ENCODE peak calls at places on chromosomes 11 and 22, in nine cellular contexts. N is cardiac muscle cell, G is SJCRH30, W is thoracic aorta, X is IMR-90, I is HCT116, Z is fibroblast of lung, H is neuronal stem cell, M is mammary epithelial cell. T is an unnamed sample.

GRCh38 chr22:46044718-46045458 is 67.9 kb upstream of the WNT7B start:
- DNase-seq in N (peak; percentile 46), G (no peak), W (no peak), X (no peak), I (no peak), Z (no peak), H (no peak), M (no peak), T (peak; percentile 35)

GRCh38 chr22:33524511-33525270 is 395.6 kb downstream of the LARGE1 start:
- DNase-seq in N (no peak), G (peak; percentile 32), W (no peak), X (no peak), I (no peak), Z (no peak), H (no peak), M (no peak), T (no peak)

GRCh38 chr11:64559351-64560138 is 31.5 kb upstream of the SLC22A12 start:
- DNase-seq in N (no peak), G (no peak), W (no peak), X (no peak), I (no peak), Z (no peak), H (no peak), M (no peak), T (no peak)

GRCh38 chr11:76206327-76207081 is at the start of gene WNT11:
- DNase-seq in N (peak; percentile 90), G (no peak), W (no peak), X (no peak), I (no peak), Z (peak; percentile 6), H (peak; percentile 76), M (peak; percentile 20), T (peak; percentile 39)

GRCh38 chr22:32723632-32724031 is 77.9 kb upstream of the TIMP3 start:
- DNase-seq in N (no peak), G (peak; percentile 84), W (no peak), X (peak; percentile 96), I (no peak), Z (peak; percentile 96), H (no peak), M (peak; percentile 93), T (peak; percentile 90)

GRCh38 chr22:27480487-27480886 is 321.1 kb downstream of the MN1 start:
- DNase-seq in N (no peak), G (peak; percentile 99), W (no peak), X (no peak), I (no peak), Z (no peak), H (peak; percentile 71), M (no peak), T (no peak)

GRCh38 chr11:116294630-116295029 is 478.2 kb downstream of the BUD13 start:
- DNase-seq in N (peak; percentile 59), G (no peak), W (no peak), X (peak; percentile 32), I (no peak), Z (no peak), H (no peak), M (peak; percentile 42), T (no peak)

GRCh38 chr11:75668508-75669297 is at the start of gene MAP6:
- DNase-seq in N (peak; percentile 45), G (peak; percentile 61), W (no peak), X (no peak), I (no peak), Z (peak; percentile 25), H (peak; percentile 60), M (peak; percentile 19), T (no peak)

GRCh38 chr11:128814856-128815705 is 52.0 kb downstream of the KCNJ1 start:
- DNase-seq in N (peak; percentile 82), G (peak; percentile 87), W (no peak), X (peak; percentile 86), I (no peak), Z (peak; percentile 72), H (peak; percentile 79), M (peak; percentile 76), T (peak; percentile 31)

GRCh38 chr11:2569321-2569721 is 124.5 kb downstream of the KCNQ1 start:
- DNase-seq in N (no peak), G (peak; percentile 22), W (no peak), X (no peak), I (no peak), Z (no peak), H (no peak), M (no peak), T (no peak)

GRCh38 chr11:69378303-69379141 is 84.6 kb downstream of the MYEOV start:
- DNase-seq in N (no peak), G (no peak), W (no peak), X (no peak), I (no peak), Z (no peak), H (no peak), M (no peak), T (no peak)

GRCh38 chr11:62449451-62449851 is 30.6 kb downstream of the SCGB1A1 start:
- DNase-seq in N (no peak), G (no peak), W (no peak), X (no peak), I (no peak), Z (no peak), H (no peak), M (peak; percentile 73), T (peak; percentile 90)

GRCh38 chr11:125959511-125959910 is 13.7 kb downstream of the VSIG10L2 start:
- DNase-seq in N (no peak), G (no peak), W (no peak), X (no peak), I (no peak), Z (no peak), H (no peak), M (no peak), T (no peak)

GRCh38 chr11:85752890-85753581 is 57.9 kb downstream of the SYTL2 start:
- DNase-seq in N (no peak), G (no peak), W (no peak), X (no peak), I (no peak), Z (no peak), H (no peak), M (no peak), T (no peak)

GRCh38 chr11:47797633-47798032 is 30.5 kb upstream of the FNBP4 start:
- DNase-seq in N (no peak), G (no peak), W (no peak), X (peak; percentile 89), I (no peak), Z (peak; percentile 67), H (no peak), M (peak; percentile 55), T (no peak)

DNA sequence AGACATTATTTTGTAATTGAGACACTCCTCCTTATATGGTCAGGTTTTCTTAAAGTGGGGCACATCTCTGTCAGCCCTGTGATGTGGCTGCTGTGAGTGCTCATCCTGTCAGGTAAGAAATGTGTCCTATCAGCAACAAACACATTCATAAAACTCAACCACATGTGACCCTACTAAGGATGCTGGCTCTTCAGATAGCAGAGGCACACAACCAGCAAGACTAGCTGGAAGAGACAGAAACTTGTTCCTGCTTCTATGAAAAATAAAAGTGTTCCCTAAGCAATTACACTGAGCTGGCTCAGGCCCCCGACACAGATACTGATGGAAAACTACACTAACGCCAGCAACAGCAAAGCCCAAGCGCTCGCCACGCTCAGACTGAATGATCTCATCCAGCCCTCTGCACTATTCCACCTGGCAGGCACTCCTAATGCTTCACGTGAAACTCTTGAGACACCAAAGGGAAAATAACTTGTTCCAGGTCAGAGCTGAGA is 49.8 kb upstream of the CYP2D6 start:
- DNase-seq in N (no peak), G (no peak), W (no peak), X (peak; percentile 34), I (no peak), Z (peak; percentile 15), H (no peak), M (no peak), T (peak; percentile 12)
- H3K4me3 ChIP-seq in N (no peak overlapping the region), G (no peak overlapping the region), W (no peak overlapping the region), X (no peak overlapping the region), I (no peak overlapping the region), Z (no peak overlapping the region), H (no peak overlapping the region), M (no peak overlapping the region), T (no peak overlapping the region)

GRCh38 chr11:44140805-44141204 is 45.3 kb downstream of the EXT2 start:
- DNase-seq in N (no peak), G (no peak), W (no peak), X (no peak), I (no peak), Z (no peak), H (no peak), M (no peak), T (peak; percentile 26)

GRCh38 chr11:44136176-44136945 is 40.9 kb downstream of the EXT2 start:
- DNase-seq in N (no peak), G (peak; percentile 88), W (no peak), X (no peak), I (no peak), Z (no peak), H (no peak), M (no peak), T (no peak)

GRCh38 chr11:44138286-44138685 is 42.8 kb downstream of the EXT2 start:
- DNase-seq in N (no peak), G (no peak), W (no peak), X (peak; percentile 39), I (no peak), Z (no peak), H (no peak), M (no peak), T (no peak)

GRCh38 chr11:44139565-44140313 is 44.3 kb downstream of the EXT2 start:
- DNase-seq in N (peak; percentile 53), G (no peak), W (no peak), X (no peak), I (no peak), Z (no peak), H (no peak), M (no peak), T (no peak)

GRCh38 chr11:44138980-44139379 is 43.5 kb downstream of the EXT2 start:
- DNase-seq in N (no peak), G (no peak), W (no peak), X (no peak), I (no peak), Z (no peak), H (no peak), M (no peak), T (no peak)
- H3K9me3 ChIP-seq in N (no peaks in the 10 kb centered on the region), G (no peaks in the 10 kb centered on the region), W (no peaks in the 10 kb centered on the region), X (no peaks in the 10 kb centered on the region), I (no peaks in the 10 kb centered on the region), Z (no peaks in the 10 kb centered on the region), H (no peaks in the 10 kb centered on the region), M (no peaks in the 10 kb centered on the region), T (no peaks in the 10 kb centered on the region)

DNA sequence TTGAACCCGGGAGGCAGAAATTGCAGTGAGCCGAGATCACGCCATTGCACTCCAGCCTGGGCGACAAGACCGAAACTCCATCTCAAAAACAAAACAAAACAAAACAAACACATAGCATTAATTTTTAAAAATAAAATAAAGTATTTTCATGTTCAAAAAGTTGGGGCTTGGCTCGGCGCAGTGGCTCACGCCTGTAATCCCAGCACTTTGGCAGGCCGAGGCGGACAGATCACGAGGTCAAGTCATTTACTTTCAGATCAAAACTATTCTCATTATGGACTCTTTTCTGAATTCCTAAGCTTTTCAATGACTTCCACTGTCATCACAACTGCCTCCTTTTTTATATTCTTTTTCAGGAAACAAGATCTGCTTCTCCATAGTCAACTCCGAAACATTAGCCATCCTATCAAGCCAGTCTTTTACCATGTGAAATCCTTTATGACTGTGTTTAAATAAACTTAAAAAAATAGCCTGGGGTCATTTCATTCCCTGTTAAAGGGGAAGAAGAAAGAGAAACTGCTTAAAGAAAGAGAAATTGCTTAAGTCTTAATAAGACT is 13.0 kb upstream of the CHRNA10 start:
- DNase-seq in N (no peak), G (no peak), W (no peak), X (no peak), I (no peak), Z (no peak), H (no peak), M (no peak), T (no peak)
- H3K36me3 ChIP-seq in N (peaks cover 58% of the 10 kb centered on the region), G (peaks cover 96% of the 10 kb centered on the region), W (peaks cover 68% of the 10 kb centered on the region), X (peaks cover 62% of the 10 kb centered on the region), I (peaks cover 65% of the 10 kb centered on the region), Z (peaks cover 17% of the 10 kb centered on the region), H (peaks cover 42% of the 10 kb centered on the region), M (peaks cover 72% of the 10 kb centered on the region), T (peaks cover 57% of the 10 kb centered on the region)

GRCh38 chr11:118911880-118912741 is 13.6 kb downstream of the BCL9L start:
- DNase-seq in N (peak; percentile 60), G (peak; percentile 76), W (peak; percentile 80), X (peak; percentile 93), I (peak; percentile 96), Z (peak; percentile 86), H (no peak), M (peak; percentile 99), T (peak; percentile 92)
- H3K4me3 ChIP-seq in N (no peak overlapping the region), G (peak overlapping the region; percentile 13), W (peak overlapping the region; percentile 76), X (peak overlapping the region; percentile 4), I (peak overlapping the region; percentile 40), Z (peak overlapping the region; percentile 47), H (no peak overlapping the region), M (no peak overlapping the region), T (peak overlapping the region; percentile 8)